ENCODE peak calls at places on chromosome 10, in eight cellular contexts. V is RWPE1, B is tibial artery, R is upper lobe of left lung, M is lower lobe of right lung, H is PC-9, G is osteocyte, E is SK-N-SH. F is an unnamed sample.
A peak's percentile ranks its signal among the peaks of the same experiment; 100 is the strongest.

GRCh38 chr10:68247931-68248330 is 16.0 kb upstream of the ATOH7 start:
- DNase-seq in H (no peak), G (no peak), E (no peak), B (no peak), R (no peak), V (no peak), M (no peak), F (no peak)

GRCh38 chr10:32955299-32955772 is 2.7 kb downstream of the ITGB1 start:
- DNase-seq in H (no peak), G (no peak), R (no peak), E (no peak), M (no peak), V (no peak), B (no peak), F (no peak)

GRCh38 chr10:26621889-26622681 is 75.4 kb upstream of the PDSS1 start:
- DNase-seq in E (peak; percentile 56), H (no peak), V (peak; percentile 53), M (peak; percentile 88), G (no peak), R (peak; percentile 90), B (no peak), F (peak; percentile 57)

GRCh38 chr10:113177163-113177935 is 227.3 kb downstream of the TCF7L2 start:
- DNase-seq in H (no peak), G (peak; percentile 63), V (no peak), M (no peak), R (no peak), E (no peak), B (no peak), F (no peak)

GRCh38 chr10:11908536-11908935 is 85.4 kb downstream of the PROSER2 start:
- DNase-seq in G (no peak), E (no peak), M (no peak), R (no peak), B (peak; percentile 41), H (no peak), V (no peak), F (no peak)

GRCh38 chr10:44992732-44993225 is 7.9 kb upstream of the ZNF22 start:
- DNase-seq in G (no peak), B (no peak), H (no peak), M (no peak), V (no peak), E (no peak), R (no peak), F (no peak)

GRCh38 chr10:112183329-112184051 is at the start of gene GPAM:
- DNase-seq in M (peak; percentile 97), B (peak; percentile 97), H (peak; percentile 88), G (peak; percentile 99), E (peak; percentile 94), R (peak; percentile 95), V (peak; percentile 94), F (peak; percentile 95)

GRCh38 chr10:93039721-93040120 is 20.9 kb upstream of the CYP26C1 start:
- DNase-seq in M (no peak), H (no peak), R (no peak), V (peak; percentile 48), B (no peak), E (no peak), G (no peak), F (peak; percentile 66)

GRCh38 chr10:53548664-53549063 is 776.1 kb upstream of the MBL2 start:
- DNase-seq in R (no peak), H (no peak), V (no peak), G (no peak), M (no peak), E (no peak), B (no peak), F (no peak)

GRCh38 chr10:65952086-65952485 is 973.8 kb upstream of the LRRTM3 start:
- DNase-seq in G (no peak), R (no peak), H (no peak), E (no peak), B (no peak), M (no peak), V (no peak), F (no peak)

GRCh38 chr10:101563007-101563406 is 25.1 kb downstream of the POLL start:
- DNase-seq in G (peak; percentile 48), M (no peak), B (no peak), E (no peak), H (no peak), R (no peak), V (no peak), F (no peak)

GRCh38 chr10:29377333-29377961 is 88.6 kb downstream of the LYZL1 start:
- DNase-seq in H (no peak), M (no peak), B (no peak), R (no peak), V (peak; percentile 53), G (no peak), E (peak; percentile 55), F (peak; percentile 54)

GRCh38 chr10:95035343-95036283 is 33.7 kb downstream of the CYP2C8 start:
- DNase-seq in M (no peak), V (no peak), E (no peak), H (no peak), R (peak; percentile 45), B (no peak), G (no peak), F (no peak)

GRCh38 chr10:73717564-73717963 is 19.7 kb upstream of the AGAP5 start:
- DNase-seq in E (no peak), G (no peak), H (no peak), R (no peak), V (no peak), B (no peak), M (no peak), F (peak; percentile 31)

GRCh38 chr10:101878869-101879268 is 35.3 kb upstream of the KCNIP2 start:
- DNase-seq in R (no peak), M (no peak), G (no peak), B (no peak), H (no peak), V (no peak), E (no peak), F (no peak)

GRCh38 chr10:92068900-92069299 is 145.3 kb downstream of the BTAF1 start:
- DNase-seq in R (no peak), B (no peak), V (no peak), H (no peak), M (no peak), G (no peak), E (no peak), F (no peak)

GRCh38 chr10:122567056-122567660 is 6.6 kb downstream of the DMBT1 start:
- DNase-seq in H (no peak), G (no peak), R (no peak), E (peak; percentile 16), B (no peak), V (no peak), M (no peak), F (peak; percentile 41)

GRCh38 chr10:71981024-71981867 is 17.1 kb downstream of the CHST3 start:
- DNase-seq in V (no peak), B (peak; percentile 65), E (peak; percentile 47), G (no peak), R (no peak), H (no peak), M (no peak), F (peak; percentile 13)

GRCh38 chr10:58727633-58728032 is 215.0 kb downstream of the BICC1 start:
- DNase-seq in R (no peak), H (no peak), B (no peak), V (no peak), G (no peak), M (no peak), E (no peak), F (no peak)

GRCh38 chr10:128043259-128044045 is 82.8 kb downstream of the MKI67 start:
- DNase-seq in H (no peak), E (no peak), M (no peak), G (no peak), V (no peak), B (no peak), R (no peak), F (no peak)
- TF ChIP-seq CTCF in H (no peak), E (no peak), M (no peak), G (no peak), V (no peak), B (no peak), R (no peak), F (no peak)

DNA sequence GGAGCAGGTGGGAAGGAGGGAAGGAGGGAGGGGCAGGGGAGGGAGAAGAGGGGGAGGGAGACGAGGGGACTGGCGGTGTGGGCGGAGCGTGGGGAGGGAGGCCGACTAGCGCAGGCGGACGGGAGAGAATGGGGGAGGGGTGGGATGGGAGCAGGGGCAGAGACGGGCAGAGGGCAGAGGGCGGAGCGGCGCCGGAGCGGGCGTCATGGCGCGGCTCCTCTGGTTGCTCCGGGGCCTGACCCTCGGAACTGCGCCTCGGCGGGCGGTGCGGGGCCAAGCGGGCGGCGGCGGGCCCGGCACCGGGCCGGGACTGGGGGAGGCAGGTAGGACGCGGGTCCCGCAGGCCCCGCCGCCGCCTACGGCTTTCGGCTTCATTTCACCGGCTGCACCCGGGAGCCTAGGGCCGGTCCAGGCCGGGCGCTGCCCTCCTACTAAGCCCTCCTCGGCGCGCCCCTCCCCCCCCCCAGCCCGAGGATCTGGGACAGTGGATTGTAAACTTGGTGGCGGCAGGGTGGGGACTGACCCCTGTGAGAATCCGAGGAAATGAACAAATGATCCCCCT is at the start of gene MSRB2:
- DNase-seq in R (peak; percentile 93), B (peak; percentile 97), H (peak; percentile 80), M (peak; percentile 94), G (peak; percentile 94), V (peak; percentile 91), E (peak; percentile 96), F (peak; percentile 89)
- TF ChIP-seq CTCF in R (no peak), B (no peak), H (no peak), M (no peak), G (no peak), V (no peak), E (no peak), F (no peak)

DNA sequence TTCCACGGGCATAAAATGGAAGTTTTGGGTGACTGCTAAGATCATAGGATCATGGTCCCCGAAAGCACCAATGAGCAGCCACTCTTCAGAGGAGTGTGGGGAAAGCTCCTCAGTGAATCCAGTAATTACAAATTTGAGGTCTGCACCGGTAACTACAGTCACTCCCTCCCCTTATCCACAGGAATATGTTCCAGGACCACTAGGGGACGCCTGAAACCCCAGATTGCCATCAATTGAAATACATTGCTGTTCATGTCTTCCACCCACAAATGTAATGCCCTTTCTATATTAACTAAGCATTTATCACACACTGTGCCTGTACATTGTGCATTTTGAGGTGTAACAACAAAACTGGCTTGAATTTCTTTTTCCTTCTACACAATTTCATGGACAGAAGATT is 447.9 kb upstream of the PFKP start:
- DNase-seq in M (no peak), R (no peak), E (peak; percentile 67), B (no peak), V (peak; percentile 17), G (no peak), H (no peak), F (no peak)
- TF ChIP-seq CTCF in M (no peak), R (no peak), E (peak; percentile 40), B (no peak), V (peak; percentile 43), G (peak; percentile 65), H (peak; percentile 36), F (no peak)

DNA sequence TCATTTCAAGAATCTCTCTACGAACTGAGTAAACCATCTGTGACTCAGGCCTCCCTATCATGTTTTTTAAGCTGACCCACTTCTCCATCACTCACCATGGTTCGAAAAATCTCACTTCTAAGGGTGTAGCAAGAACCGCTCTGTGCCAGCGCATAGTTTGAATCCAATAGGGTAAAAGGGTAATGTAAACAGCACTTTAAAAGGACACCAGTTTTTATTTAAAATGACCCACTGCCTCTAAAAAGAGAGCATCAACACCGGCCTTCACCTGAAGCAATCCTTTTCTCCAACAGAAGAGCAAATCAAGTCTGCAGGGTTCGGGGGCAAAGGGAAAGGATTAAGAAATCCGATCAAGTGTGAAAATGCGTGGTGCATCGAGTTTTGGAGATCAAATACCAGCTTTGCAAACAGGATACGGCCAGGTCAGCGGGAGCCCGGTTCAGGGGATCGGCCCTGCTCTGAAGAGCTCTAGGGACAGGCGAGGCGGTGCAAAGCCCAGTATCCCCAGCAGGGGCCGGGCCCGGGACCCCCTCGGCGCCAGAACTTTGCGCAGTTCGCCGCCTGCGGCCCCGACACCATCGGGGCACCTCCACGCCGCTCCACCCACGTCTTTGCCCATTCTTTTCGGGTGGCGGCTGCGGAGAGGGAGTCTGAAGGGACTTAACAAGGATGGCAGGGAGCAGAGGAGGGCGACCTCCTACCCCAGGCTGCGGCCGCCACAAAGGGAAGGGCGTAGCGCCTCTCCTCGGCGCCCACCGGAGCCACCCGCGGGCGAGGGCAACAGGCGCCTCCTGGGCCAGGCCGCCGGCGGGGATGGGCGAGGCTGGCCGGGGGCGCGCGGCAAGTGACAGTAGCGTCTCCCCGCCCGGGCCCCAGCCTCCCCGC is 840 bp downstream of the NMT2 start:
- DNase-seq in G (peak; percentile 87), B (peak; percentile 75), E (peak; percentile 78), H (peak; percentile 39), M (peak; percentile 63), R (peak; percentile 48), V (peak; percentile 48), F (peak; percentile 46)
- TF ChIP-seq CTCF in G (peak; percentile 56), B (peak; percentile 53), E (peak; percentile 57), H (peak; percentile 43), M (peak; percentile 52), R (peak; percentile 22), V (peak; percentile 19), F (no peak)